ENCODE peak calls at places on chromosomes 6 and 20, in six cellular contexts. A, C, Y, G, P and B are unnamed samples.
A peak's percentile ranks its signal among the peaks of the same experiment; 100 is the strongest.

GRCh38 chr6:105609375-105609991 is 206.6 kb upstream of the PREP start:
- DNase-seq in A (peak; percentile 55), C (no peak), Y (no peak), G (no peak), P (peak; percentile 30), B (no peak)

GRCh38 chr6:7413151-7413823 is 23.7 kb downstream of the RIOK1 start:
- DNase-seq in A (no peak), C (no peak), Y (no peak), G (no peak), P (no peak), B (no peak)

GRCh38 chr6:54710430-54710829 is 136.1 kb upstream of the FAM83B start:
- DNase-seq in A (no peak), C (no peak), Y (no peak), G (no peak), P (no peak), B (no peak)

GRCh38 chr6:49647470-49647869 is 10.8 kb upstream of the RHAG start:
- DNase-seq in A (no peak), C (no peak), Y (no peak), G (no peak), P (no peak), B (no peak)

GRCh38 chr6:69867075-69867911 is 937 bp downstream of the COL19A1 start:
- DNase-seq in A (peak; percentile 0), C (no peak), Y (peak; percentile 7), G (peak; percentile 12), P (peak; percentile 30), B (peak; percentile 79)

GRCh38 chr6:144178323-144178722 is 28.0 kb downstream of the STX11 start:
- DNase-seq in A (no peak), C (no peak), Y (no peak), G (no peak), P (no peak), B (no peak)

GRCh38 chr6:37049990-37050853 is 44.8 kb downstream of the FGD2 start:
- DNase-seq in A (no peak), C (no peak), Y (peak; percentile 67), G (no peak), P (no peak), B (peak; percentile 92)

GRCh38 chr6:13071946-13072345 is 256.4 kb downstream of the TBC1D7 start:
- DNase-seq in A (no peak), C (no peak), Y (no peak), G (no peak), P (no peak), B (no peak)

GRCh38 chr6:5471637-5472430 is 210.5 kb downstream of the FARS2 start:
- DNase-seq in A (no peak), C (no peak), Y (no peak), G (no peak), P (peak; percentile 20), B (no peak)

GRCh38 chr6:124029535-124029934 is 225.9 kb downstream of the NKAIN2 start:
- DNase-seq in A (no peak), C (no peak), Y (no peak), G (no peak), P (no peak), B (no peak)

GRCh38 chr6:38179300-38179699 is 359.8 kb downstream of the ZFAND3 start:
- DNase-seq in A (no peak), C (no peak), Y (no peak), G (no peak), P (no peak), B (no peak)

GRCh38 chr6:11428895-11429294 is 108.7 kb upstream of the TMEM170B start:
- DNase-seq in A (no peak), C (peak; percentile 83), Y (no peak), G (peak; percentile 80), P (no peak), B (peak; percentile 43)

GRCh38 chr6:11427091-11427739 is 110.3 kb upstream of the TMEM170B start:
- DNase-seq in A (no peak), C (no peak), Y (no peak), G (no peak), P (no peak), B (no peak)

GRCh38 chr6:11428351-11428750 is 109.2 kb upstream of the TMEM170B start:
- DNase-seq in A (no peak), C (no peak), Y (no peak), G (no peak), P (no peak), B (no peak)

GRCh38 chr6:11426571-11426970 is 111.0 kb upstream of the TMEM170B start:
- DNase-seq in A (no peak), C (no peak), Y (no peak), G (no peak), P (peak; percentile 56), B (no peak)

GRCh38 chr6:11427827-11428245 is 109.7 kb upstream of the TMEM170B start:
- DNase-seq in A (no peak), C (no peak), Y (no peak), G (peak; percentile 55), P (peak; percentile 57), B (no peak)
- TF ChIP-seq POLR2A in A (no peak), C (no peak), Y (no peak), G (no peak), P (no peak), B (no peak)

DNA sequence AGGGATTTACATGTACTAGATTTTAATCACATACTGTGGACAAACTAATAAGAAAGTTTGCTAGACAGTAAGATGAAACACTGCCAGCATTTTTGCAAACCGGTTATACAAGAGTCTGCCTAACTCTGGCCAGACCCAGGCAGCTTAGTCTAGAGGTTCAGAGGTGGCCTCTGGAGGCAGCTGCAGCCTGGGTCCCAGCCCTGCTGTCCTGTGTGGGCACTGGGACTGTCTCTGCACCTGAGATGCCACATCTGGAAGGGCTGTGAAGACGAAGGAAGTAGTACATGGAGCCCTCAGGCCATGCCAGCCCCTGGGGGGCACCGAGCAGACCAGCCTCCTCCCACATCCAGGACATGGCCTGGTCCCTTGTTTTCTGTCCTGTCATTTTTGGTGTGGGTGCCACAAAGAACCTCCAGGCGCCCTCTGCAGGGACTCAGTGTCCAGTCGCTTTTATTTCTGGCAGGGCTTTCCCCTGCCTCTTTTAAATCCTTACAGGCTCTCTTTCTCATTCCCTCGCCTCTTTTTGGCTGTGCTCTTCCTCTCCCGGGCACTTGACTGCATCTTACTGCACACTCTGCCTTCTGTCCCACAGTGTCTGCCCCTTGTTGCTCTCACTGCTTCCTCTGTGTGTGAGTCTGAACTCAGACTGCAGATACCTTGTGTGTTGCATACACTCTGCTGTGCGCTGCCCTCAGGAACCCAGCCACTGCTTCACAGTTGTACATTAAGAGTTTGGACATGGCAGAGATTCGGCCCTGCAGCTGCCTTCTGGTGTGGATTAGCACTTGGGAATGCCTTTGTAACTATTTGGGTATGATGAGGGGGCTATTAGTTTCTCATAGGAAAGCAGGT is 216.7 kb downstream of the ZDHHC14 start:
- DNase-seq in A (peak; percentile 28), C (no peak), Y (no peak), G (peak; percentile 56), P (peak; percentile 57), B (peak; percentile 66)
- TF ChIP-seq MYC in A (no peak), C (no peak), Y (no peak), G (no peak), P (no peak), B (no peak)

GRCh38 chr6:52390361-52390727 is 28.4 kb downstream of the PAQR8 start:
- DNase-seq in A (no peak), C (peak; percentile 72), Y (peak; percentile 47), G (peak; percentile 74), P (peak; percentile 65), B (peak; percentile 85)

GRCh38 chr6:52389626-52390360 is 27.8 kb downstream of the PAQR8 start:
- DNase-seq in A (no peak), C (peak; percentile 87), Y (peak; percentile 66), G (peak; percentile 94), P (peak; percentile 73), B (peak; percentile 40)

GRCh38 chr6:52391599-52391998 is 28.5 kb upstream of the EFHC1 start:
- DNase-seq in A (no peak), C (no peak), Y (no peak), G (no peak), P (no peak), B (no peak)

GRCh38 chr6:52388790-52389189 is 26.8 kb downstream of the PAQR8 start:
- DNase-seq in A (no peak), C (no peak), Y (no peak), G (no peak), P (no peak), B (no peak)

GRCh38 chr6:52389264-52389625 is 27.3 kb downstream of the PAQR8 start:
- DNase-seq in A (no peak), C (no peak), Y (peak; percentile 77), G (peak; percentile 86), P (no peak), B (peak; percentile 18)
- TF ChIP-seq CTCF in A (no peak), C (no peak), Y (no peak), G (no peak), P (no peak), B (no peak)

GRCh38 chr20:31890646-31891045 is 20.2 kb downstream of the TTLL9 start:
- DNase-seq in A (no peak), C (no peak), Y (no peak), G (no peak), P (no peak), B (no peak)

GRCh38 chr20:31896049-31896448 is 25.6 kb downstream of the TTLL9 start:
- DNase-seq in A (no peak), C (no peak), Y (no peak), G (no peak), P (no peak), B (no peak)

GRCh38 chr20:31897541-31897940 is 27.1 kb downstream of the TTLL9 start:
- DNase-seq in A (no peak), C (no peak), Y (no peak), G (no peak), P (no peak), B (no peak)

GRCh38 chr20:31894980-31895675 is 24.7 kb downstream of the TTLL9 start:
- DNase-seq in A (no peak), C (peak; percentile 75), Y (no peak), G (peak; percentile 73), P (peak; percentile 58), B (peak; percentile 95)
- TF ChIP-seq POLR2A in A (no peak), C (peak; percentile 54), Y (no peak), G (no peak), P (no peak), B (no peak)

GRCh38 chr20:57260065-57260958 is 6.1 kb downstream of the BMP7 start:
- DNase-seq in A (no peak), C (no peak), Y (no peak), G (no peak), P (no peak), B (no peak)
- TF ChIP-seq MYC in A (no peak), C (no peak), Y (no peak), G (no peak), P (no peak), B (no peak)

GRCh38 chr6:19812512-19813119 is 24.6 kb upstream of the ID4 start:
- DNase-seq in A (peak; percentile 26), C (no peak), Y (peak; percentile 31), G (peak; percentile 67), P (peak; percentile 17), B (peak; percentile 38)
- TF ChIP-seq CTCF in A (peak; percentile 58), C (peak; percentile 41), Y (peak; percentile 62), G (peak; percentile 67), P (peak; percentile 44), B (peak; percentile 64)